ENCODE peak calls at places on chromosomes 11 and 22, in six cellular contexts. One of them, this sample, is unnamed. For H3K4me1 and H3K9me3, the result is how much of the 10 kb centered on the place peaks cover.

GRCh38 chr22:22702159-22702873 is 57.9 kb downstream of the GGTLC2 start:
- DNase-seq in tibial nerve: no peak
- DNase-seq in aorta: no peak
- DNase-seq in CD4-positive, alpha-beta memory T cell: no peak
- DNase-seq in upper lobe of right lung: no peak
- DNase-seq in fibroblast of lung: no peak
- DNase-seq in this sample: no peak

GRCh38 chr11:20050048-20050447 is 110.2 kb downstream of the DBX1 start:
- DNase-seq in tibial nerve: no peak
- DNase-seq in aorta: no peak
- DNase-seq in CD4-positive, alpha-beta memory T cell: no peak
- DNase-seq in fibroblast of lung: no peak
- DNase-seq in upper lobe of right lung: no peak
- DNase-seq in this sample: no peak

GRCh38 chr22:26740253-26740652 is 82.9 kb downstream of the MIAT start:
- DNase-seq in fibroblast of lung: no peak
- DNase-seq in aorta: no peak
- DNase-seq in CD4-positive, alpha-beta memory T cell: no peak
- DNase-seq in upper lobe of right lung: no peak
- DNase-seq in tibial nerve: no peak
- DNase-seq in this sample: no peak

GRCh38 chr11:66216911-66217310 is 51.5 kb upstream of the RAB1B start:
- DNase-seq in upper lobe of right lung: peak
- DNase-seq in CD4-positive, alpha-beta memory T cell: no peak
- DNase-seq in aorta: peak
- DNase-seq in tibial nerve: no peak
- DNase-seq in fibroblast of lung: no peak
- DNase-seq in this sample: no peak

GRCh38 chr11:9082575-9082974 is 8.8 kb downstream of the SCUBE2 start:
- DNase-seq in fibroblast of lung: no peak
- DNase-seq in tibial nerve: no peak
- DNase-seq in aorta: no peak
- DNase-seq in CD4-positive, alpha-beta memory T cell: no peak
- DNase-seq in upper lobe of right lung: no peak
- DNase-seq in this sample: no peak

GRCh38 chr11:130514851-130515250 is 66.4 kb downstream of the ADAMTS15 start:
- DNase-seq in CD4-positive, alpha-beta memory T cell: no peak
- DNase-seq in upper lobe of right lung: no peak
- DNase-seq in tibial nerve: no peak
- DNase-seq in fibroblast of lung: no peak
- DNase-seq in aorta: no peak
- DNase-seq in this sample: no peak

GRCh38 chr22:37462983-37463382 is 23.2 kb downstream of the MFNG start:
- DNase-seq in CD4-positive, alpha-beta memory T cell: no peak
- DNase-seq in aorta: no peak
- DNase-seq in tibial nerve: no peak
- DNase-seq in upper lobe of right lung: no peak
- DNase-seq in fibroblast of lung: peak
- DNase-seq in this sample: no peak

GRCh38 chr11:118202599-118203422 is 22.0 kb downstream of the JAML start:
- DNase-seq in CD4-positive, alpha-beta memory T cell: peak
- DNase-seq in aorta: no peak
- DNase-seq in upper lobe of right lung: no peak
- DNase-seq in fibroblast of lung: no peak
- DNase-seq in tibial nerve: no peak
- DNase-seq in this sample: no peak

GRCh38 chr11:44445500-44446340 is 119.7 kb upstream of the CD82 start:
- DNase-seq in aorta: no peak
- DNase-seq in CD4-positive, alpha-beta memory T cell: no peak
- DNase-seq in fibroblast of lung: no peak
- DNase-seq in tibial nerve: no peak
- DNase-seq in upper lobe of right lung: no peak
- DNase-seq in this sample: no peak

GRCh38 chr11:61907282-61907681 is 10.1 kb downstream of the RAB3IL1 start:
- DNase-seq in fibroblast of lung: no peak
- DNase-seq in aorta: no peak
- DNase-seq in upper lobe of right lung: no peak
- DNase-seq in CD4-positive, alpha-beta memory T cell: no peak
- DNase-seq in tibial nerve: no peak
- DNase-seq in this sample: peak

GRCh38 chr11:120013325-120014250 is 124.3 kb downstream of the TRIM29 start:
- DNase-seq in fibroblast of lung: peak
- DNase-seq in aorta: no peak
- DNase-seq in upper lobe of right lung: no peak
- DNase-seq in CD4-positive, alpha-beta memory T cell: no peak
- DNase-seq in tibial nerve: no peak
- DNase-seq in this sample: peak

GRCh38 chr22:45270095-45271020 is 14.4 kb upstream of the UPK3A start:
- DNase-seq in tibial nerve: no peak
- DNase-seq in aorta: peak
- DNase-seq in upper lobe of right lung: no peak
- DNase-seq in fibroblast of lung: no peak
- DNase-seq in CD4-positive, alpha-beta memory T cell: no peak
- DNase-seq in this sample: no peak

GRCh38 chr22:22462813-22463567 is 45.6 kb downstream of the ZNF280B start:
- DNase-seq in tibial nerve: no peak
- DNase-seq in fibroblast of lung: no peak
- DNase-seq in upper lobe of right lung: no peak
- DNase-seq in CD4-positive, alpha-beta memory T cell: no peak
- DNase-seq in aorta: no peak
- DNase-seq in this sample: no peak

GRCh38 chr11:100863080-100863581 is 176.0 kb downstream of the ARHGAP42 start:
- DNase-seq in tibial nerve: no peak
- DNase-seq in CD4-positive, alpha-beta memory T cell: no peak
- DNase-seq in fibroblast of lung: peak
- DNase-seq in aorta: no peak
- DNase-seq in upper lobe of right lung: no peak
- DNase-seq in this sample: peak

GRCh38 chr11:131146817-131147490 is 223.5 kb upstream of the NTM start:
- DNase-seq in aorta: no peak
- DNase-seq in CD4-positive, alpha-beta memory T cell: no peak
- DNase-seq in fibroblast of lung: no peak
- DNase-seq in upper lobe of right lung: no peak
- DNase-seq in tibial nerve: no peak
- DNase-seq in this sample: no peak

GRCh38 chr11:105937331-105937730 is 84.7 kb downstream of the MSANTD4 start:
- DNase-seq in aorta: no peak
- DNase-seq in upper lobe of right lung: no peak
- DNase-seq in tibial nerve: no peak
- DNase-seq in fibroblast of lung: peak
- DNase-seq in CD4-positive, alpha-beta memory T cell: no peak
- DNase-seq in this sample: no peak

GRCh38 chr11:68139395-68139794 is 18.2 kb upstream of the CHKA start:
- DNase-seq in CD4-positive, alpha-beta memory T cell: no peak
- DNase-seq in upper lobe of right lung: no peak
- DNase-seq in fibroblast of lung: no peak
- DNase-seq in tibial nerve: no peak
- DNase-seq in aorta: peak
- DNase-seq in this sample: no peak

GRCh38 chr11:78420255-78420764 is 2.7 kb upstream of the GAB2 start:
- DNase-seq in tibial nerve: peak
- DNase-seq in upper lobe of right lung: peak
- DNase-seq in CD4-positive, alpha-beta memory T cell: peak
- DNase-seq in fibroblast of lung: peak
- DNase-seq in aorta: peak
- DNase-seq in this sample: peak

GRCh38 chr22:38733329-38734202 is 22.2 kb downstream of the SUN2 start:
- DNase-seq in fibroblast of lung: peak
- DNase-seq in upper lobe of right lung: peak
- DNase-seq in CD4-positive, alpha-beta memory T cell: peak
- DNase-seq in aorta: peak
- DNase-seq in tibial nerve: peak
- DNase-seq in this sample: no peak

GRCh38 chr22:22578702-22579424 is 19.8 kb upstream of the PRAME start:
- DNase-seq in aorta: no peak
- DNase-seq in fibroblast of lung: peak
- DNase-seq in CD4-positive, alpha-beta memory T cell: no peak
- DNase-seq in upper lobe of right lung: no peak
- DNase-seq in tibial nerve: peak
- DNase-seq in this sample: no peak

DNA sequence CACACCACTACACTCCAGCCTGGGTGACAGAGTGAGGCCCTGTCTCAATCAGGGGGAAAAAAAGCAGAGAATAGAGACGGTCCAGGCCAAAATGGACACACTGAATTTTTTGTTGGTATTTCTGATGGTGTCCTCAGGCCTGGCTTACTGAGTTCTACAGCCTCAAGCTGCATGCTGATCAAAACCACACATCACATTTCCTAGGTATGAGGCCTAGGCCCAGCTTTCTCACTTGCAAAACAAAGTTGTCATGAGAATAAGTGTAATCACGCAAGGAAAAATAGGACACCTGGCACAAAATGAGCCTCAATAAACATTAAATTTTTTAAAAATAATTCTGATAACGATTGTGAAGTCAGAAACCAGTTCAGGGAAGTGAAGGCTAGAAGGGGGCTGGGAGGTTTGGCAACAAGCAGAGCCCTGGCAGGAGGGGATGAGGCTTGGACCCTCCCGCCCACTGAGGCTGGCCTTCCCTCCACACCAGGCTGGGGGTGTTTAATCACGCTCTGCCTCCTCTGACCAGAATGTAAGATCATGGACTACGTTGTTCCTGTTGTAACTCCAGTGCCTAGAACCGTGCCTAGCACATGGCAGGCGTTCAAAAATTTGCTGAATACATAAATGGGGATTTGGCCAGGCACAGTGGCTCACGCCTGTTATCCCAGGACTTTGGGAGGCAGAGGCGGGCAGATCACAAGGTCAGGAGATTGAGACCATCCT is 18.1 kb downstream of the PACSIN2 start:
- DNase-seq in aorta: peak
- DNase-seq in CD4-positive, alpha-beta memory T cell: no peak
- DNase-seq in fibroblast of lung: no peak
- DNase-seq in tibial nerve: no peak
- DNase-seq in upper lobe of right lung: no peak
- DNase-seq in this sample: peak
- H3K4me1 ChIP-seq in aorta: under half
- H3K4me1 ChIP-seq in CD4-positive, alpha-beta memory T cell: under half
- H3K4me1 ChIP-seq in fibroblast of lung: under half
- H3K4me1 ChIP-seq in tibial nerve: under half
- H3K4me1 ChIP-seq in upper lobe of right lung: half or more
- H3K4me1 ChIP-seq in this sample: under half

GRCh38 chr22:49533886-49534285 is 293.8 kb downstream of the BRD1 start:
- DNase-seq in CD4-positive, alpha-beta memory T cell: no peak
- DNase-seq in tibial nerve: no peak
- DNase-seq in aorta: peak
- DNase-seq in upper lobe of right lung: peak
- DNase-seq in fibroblast of lung: no peak
- DNase-seq in this sample: no peak
- H3K9me3 ChIP-seq in CD4-positive, alpha-beta memory T cell: under half
- H3K9me3 ChIP-seq in tibial nerve: under half
- H3K9me3 ChIP-seq in aorta: under half
- H3K9me3 ChIP-seq in upper lobe of right lung: under half
- H3K9me3 ChIP-seq in fibroblast of lung: under half
- H3K9me3 ChIP-seq in this sample: under half

GRCh38 chr11:64931290-64931689 is 4.4 kb downstream of the GPHA2 start:
- DNase-seq in tibial nerve: no peak
- DNase-seq in fibroblast of lung: no peak
- DNase-seq in CD4-positive, alpha-beta memory T cell: no peak
- DNase-seq in upper lobe of right lung: peak
- DNase-seq in aorta: peak
- DNase-seq in this sample: no peak
- H3K4me3 ChIP-seq in tibial nerve: no peak
- H3K4me3 ChIP-seq in fibroblast of lung: no peak
- H3K4me3 ChIP-seq in CD4-positive, alpha-beta memory T cell: no peak
- H3K4me3 ChIP-seq in upper lobe of right lung: no peak
- H3K4me3 ChIP-seq in aorta: no peak
- H3K4me3 ChIP-seq in this sample: no peak

DNA sequence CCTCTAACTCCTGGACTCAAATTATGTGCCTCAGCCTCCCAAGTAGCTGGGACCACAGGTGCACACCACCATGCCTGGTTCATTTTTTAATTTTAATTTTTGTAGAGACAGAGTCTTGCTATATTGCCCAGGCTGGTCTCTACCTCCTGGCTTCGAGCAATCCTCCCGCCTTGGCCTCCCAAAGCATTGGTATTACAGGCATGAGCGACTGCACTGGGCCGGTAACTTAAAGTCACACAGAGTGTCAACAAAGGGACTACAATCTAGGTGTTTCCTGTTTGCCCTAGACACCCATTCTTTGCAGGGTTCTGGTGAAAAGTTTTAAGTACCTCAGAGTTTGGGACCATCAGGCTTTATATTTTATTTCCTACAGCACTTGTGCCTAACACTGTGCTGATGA is 8.4 kb downstream of the UVRAG start:
- DNase-seq in aorta: no peak
- DNase-seq in CD4-positive, alpha-beta memory T cell: no peak
- DNase-seq in fibroblast of lung: no peak
- DNase-seq in upper lobe of right lung: no peak
- DNase-seq in tibial nerve: no peak
- DNase-seq in this sample: no peak
- H3K4me1 ChIP-seq in aorta: under half
- H3K4me1 ChIP-seq in CD4-positive, alpha-beta memory T cell: under half
- H3K4me1 ChIP-seq in fibroblast of lung: under half
- H3K4me1 ChIP-seq in upper lobe of right lung: half or more
- H3K4me1 ChIP-seq in tibial nerve: under half
- H3K4me1 ChIP-seq in this sample: under half

GRCh38 chr22:30979932-30980331 is 10.9 kb downstream of the TUG1 start:
- DNase-seq in tibial nerve: no peak
- DNase-seq in CD4-positive, alpha-beta memory T cell: no peak
- DNase-seq in aorta: no peak
- DNase-seq in upper lobe of right lung: no peak
- DNase-seq in fibroblast of lung: no peak
- DNase-seq in this sample: no peak

GRCh38 chr22:30978304-30978962 is 9.4 kb downstream of the TUG1 start:
- DNase-seq in upper lobe of right lung: no peak
- DNase-seq in aorta: no peak
- DNase-seq in CD4-positive, alpha-beta memory T cell: no peak
- DNase-seq in tibial nerve: no peak
- DNase-seq in fibroblast of lung: no peak
- DNase-seq in this sample: no peak

GRCh38 chr22:30984317-30984716 is 15.3 kb downstream of the TUG1 start:
- DNase-seq in fibroblast of lung: no peak
- DNase-seq in aorta: no peak
- DNase-seq in upper lobe of right lung: no peak
- DNase-seq in CD4-positive, alpha-beta memory T cell: no peak
- DNase-seq in tibial nerve: no peak
- DNase-seq in this sample: no peak

GRCh38 chr22:30985561-30986208 is 16.6 kb downstream of the TUG1 start:
- DNase-seq in aorta: no peak
- DNase-seq in CD4-positive, alpha-beta memory T cell: no peak
- DNase-seq in upper lobe of right lung: no peak
- DNase-seq in fibroblast of lung: no peak
- DNase-seq in tibial nerve: no peak
- DNase-seq in this sample: no peak

DNA sequence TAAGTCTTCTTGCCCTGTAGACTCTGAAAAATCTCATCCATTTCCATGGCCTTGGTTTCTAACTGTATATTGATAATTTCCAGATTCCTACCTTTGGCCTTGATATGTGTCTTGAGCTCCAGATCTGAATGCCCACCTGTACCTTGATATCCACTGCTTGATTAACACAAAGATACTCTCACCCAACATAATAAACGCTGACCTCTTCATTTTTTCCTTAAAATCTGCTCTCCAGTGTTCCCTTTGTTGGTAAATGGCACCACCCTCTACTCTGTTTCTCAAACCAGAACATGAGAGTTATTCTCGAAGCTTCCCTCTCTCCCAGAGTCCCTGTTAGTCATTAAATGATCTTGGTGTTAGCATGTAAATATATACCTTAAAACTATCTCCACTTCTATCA is 13.4 kb downstream of the TUG1 start:
- DNase-seq in CD4-positive, alpha-beta memory T cell: no peak
- DNase-seq in fibroblast of lung: no peak
- DNase-seq in aorta: no peak
- DNase-seq in tibial nerve: no peak
- DNase-seq in upper lobe of right lung: no peak
- DNase-seq in this sample: no peak
- H3K9me3 ChIP-seq in CD4-positive, alpha-beta memory T cell: under half
- H3K9me3 ChIP-seq in fibroblast of lung: under half
- H3K9me3 ChIP-seq in aorta: under half
- H3K9me3 ChIP-seq in tibial nerve: under half
- H3K9me3 ChIP-seq in upper lobe of right lung: under half
- H3K9me3 ChIP-seq in this sample: under half